ENCODE peak calls at places on chromosomes 13 and 19, in eight cellular contexts. N is ovary; T is mesendoderm; M is ACHN; O is stimulated activated CD4-positive, alpha-beta T cell treated with anti-CD3 and anti-CD28 coated beads, Interleukin-1b, Interleukin-23, amount 100 ng/mL, for 48 hours; Q is astrocyte; X is activated CD4-positive, CD25-positive, alpha-beta regulatory T cell treated with anti-CD3 and anti-CD28 coated beads, Interleukin-2, amount 50 U/mL, for 16 hours; K is activated gamma-delta T cell treated with Interleukin-2 at 50 U/mL for 16 hours. R is an unnamed sample.

GRCh38 chr13:50574731-50575130 is 268.8 kb downstream of the DLEU7 start:
- DNase-seq in N (no peak), T (no peak), M (no peak), O (no peak), Q (peak), X (no peak), K (no peak), R (no peak)

GRCh38 chr13:20118268-20119140 is 42.3 kb downstream of the GJA3 start:
- DNase-seq in N (peak), T (peak), M (peak), O (peak), Q (peak), X (no peak), K (peak), R (no peak)

GRCh38 chr13:43749503-43749902 is 37.3 kb downstream of the ENOX1 start:
- DNase-seq in N (no peak), T (no peak), M (no peak), O (no peak), Q (no peak), X (no peak), K (no peak), R (no peak)

GRCh38 chr13:79973533-79973963 is 367.4 kb downstream of the SPRY2 start:
- DNase-seq in N (no peak), T (peak), M (peak), O (no peak), Q (no peak), X (no peak), K (no peak), R (no peak)

GRCh38 chr19:15195381-15195964 is 5.3 kb downstream of the NOTCH3 start:
- DNase-seq in N (no peak), T (peak), M (peak), O (no peak), Q (peak), X (no peak), K (no peak), R (no peak)

GRCh38 chr13:46603165-46603603 is 50.2 kb downstream of the LRCH1 start:
- DNase-seq in N (no peak), T (peak), M (peak), O (no peak), Q (no peak), X (no peak), K (no peak), R (no peak)

GRCh38 chr13:97125051-97125809 is 96.9 kb upstream of the MBNL2 start:
- DNase-seq in N (no peak), T (peak), M (no peak), O (peak), Q (peak), X (no peak), K (no peak), R (no peak)

GRCh38 chr13:58592052-58592451 is 960.5 kb downstream of the PCDH17 start:
- DNase-seq in N (no peak), T (no peak), M (no peak), O (no peak), Q (no peak), X (no peak), K (no peak), R (no peak)

GRCh38 chr19:7742991-7743390 is 4.3 kb downstream of the CD209 start:
- DNase-seq in N (no peak), T (no peak), M (no peak), O (no peak), Q (no peak), X (no peak), K (no peak), R (no peak)

GRCh38 chr13:42549555-42549941 is 24.4 kb upstream of the TNFSF11 start:
- DNase-seq in N (no peak), T (no peak), M (no peak), O (peak), Q (no peak), X (no peak), K (no peak), R (no peak)

R was measured in cerebellar nuclear complex.